ENCODE peak calls at places on chromosome 4, in six cellular contexts. L is mucosa of descending colon; E is CD8-positive, alpha-beta T cell; Q is esophagus squamous epithelium; N is right atrium auricular region; M is psoas muscle. Z is an unnamed sample.

GRCh38 chr4:127747883-127748282 is 17.7 kb downstream of the SLC25A31 start:
- DNase-seq in L (no peak), E (no peak), Q (no peak), N (no peak), M (no peak), Z (no peak)

GRCh38 chr4:55123791-55124190 is 1.6 kb downstream of the KDR start:
- DNase-seq in L (no peak), E (no peak), Q (no peak), N (no peak), M (no peak), Z (no peak)

GRCh38 chr4:37685211-37685725 is 908 bp downstream of the RELL1 start:
- DNase-seq in L (no peak), E (peak; percentile 30), Q (no peak), N (no peak), M (no peak), Z (no peak)

GRCh38 chr4:173990126-173990878 is 293.2 kb downstream of the FBXO8 start:
- DNase-seq in L (no peak), E (no peak), Q (no peak), N (no peak), M (no peak), Z (no peak)

GRCh38 chr4:188455353-188455752 is 316.1 kb downstream of the TRIML1 start:
- DNase-seq in L (no peak), E (no peak), Q (no peak), N (no peak), M (no peak), Z (no peak)

GRCh38 chr4:54586343-54586953 is 71.3 kb upstream of the KIT start:
- DNase-seq in L (peak; percentile 50), E (no peak), Q (no peak), N (no peak), M (no peak), Z (no peak)

GRCh38 chr4:23890369-23891063 is 669 bp upstream of the PPARGC1A start:
- DNase-seq in L (no peak), E (no peak), Q (no peak), N (no peak), M (no peak), Z (no peak)

GRCh38 chr4:122716825-122717448 is 15.6 kb upstream of the BBS12 start:
- DNase-seq in L (peak; percentile 67), E (peak; percentile 57), Q (no peak), N (peak; percentile 73), M (peak; percentile 46), Z (no peak)

GRCh38 chr4:7017446-7018048 is 25.6 kb upstream of the TADA2B start:
- DNase-seq in L (no peak), E (no peak), Q (no peak), N (no peak), M (no peak), Z (no peak)

GRCh38 chr4:56181140-56181950 is 205.9 kb downstream of the AASDH start:
- DNase-seq in L (no peak), E (no peak), Q (no peak), N (no peak), M (no peak), Z (no peak)

GRCh38 chr4:151968643-151969042 is 207.8 kb upstream of the GATB start:
- DNase-seq in L (no peak), E (no peak), Q (no peak), N (no peak), M (no peak), Z (no peak)

GRCh38 chr4:146192060-146192459 is 16.5 kb downstream of the LSM6 start:
- DNase-seq in L (peak; percentile 25), E (no peak), Q (no peak), N (no peak), M (no peak), Z (no peak)
- H3K36me3 ChIP-seq in L (no peaks in the 10 kb centered on the region), E (peaks cover 23% of the 10 kb centered on the region), Q (no peaks in the 10 kb centered on the region), N (peaks cover 36% of the 10 kb centered on the region), M (peaks cover 10% of the 10 kb centered on the region), Z (peaks cover 9% of the 10 kb centered on the region)

GRCh38 chr4:168585168-168586091 is 88.6 kb downstream of the PALLD start:
- DNase-seq in L (peak; percentile 80), E (no peak), Q (no peak), N (peak; percentile 90), M (peak; percentile 80), Z (peak; percentile 88)
- H3K4me1 ChIP-seq in L (no peaks in the 10 kb centered on the region), E (no peaks in the 10 kb centered on the region), Q (peaks cover 29% of the 10 kb centered on the region), N (peaks cover 41% of the 10 kb centered on the region), M (peaks cover 18% of the 10 kb centered on the region), Z (no peaks in the 10 kb centered on the region)

GRCh38 chr4:85658766-85659439 is 184.0 kb downstream of the ARHGAP24 start:
- DNase-seq in L (no peak), E (no peak), Q (no peak), N (no peak), M (no peak), Z (no peak)
- TF ChIP-seq CTCF in L (no peak), E (no peak), Q (no peak), N (peak; percentile 28), M (no peak), Z (no peak)

DNA sequence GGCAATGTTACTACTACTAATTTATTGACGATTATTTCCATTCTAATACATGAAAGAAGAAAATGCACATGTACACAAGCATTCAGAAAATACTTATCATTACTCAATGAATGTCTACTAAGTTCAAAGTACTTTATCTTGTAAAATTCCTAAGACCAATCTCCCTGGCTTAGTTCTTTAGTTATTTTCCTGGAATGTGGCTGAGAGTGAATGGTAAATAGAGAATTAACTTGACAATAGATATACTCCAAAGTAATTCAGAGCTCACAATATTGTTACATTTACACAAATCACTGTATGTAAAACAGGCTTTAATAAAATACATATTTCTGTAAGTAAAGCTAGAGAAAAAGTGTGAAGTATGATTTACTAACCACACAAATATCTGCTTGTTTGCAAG is 79.7 kb downstream of the PDS5A start:
- DNase-seq in L (no peak), E (no peak), Q (no peak), N (no peak), M (no peak), Z (no peak)
- H3K36me3 ChIP-seq in L (peaks cover 9% of the 10 kb centered on the region), E (peaks cover 40% of the 10 kb centered on the region), Q (peaks cover 4% of the 10 kb centered on the region), N (peaks cover 70% of the 10 kb centered on the region), M (peaks cover 7% of the 10 kb centered on the region), Z (peaks cover 4% of the 10 kb centered on the region)

DNA sequence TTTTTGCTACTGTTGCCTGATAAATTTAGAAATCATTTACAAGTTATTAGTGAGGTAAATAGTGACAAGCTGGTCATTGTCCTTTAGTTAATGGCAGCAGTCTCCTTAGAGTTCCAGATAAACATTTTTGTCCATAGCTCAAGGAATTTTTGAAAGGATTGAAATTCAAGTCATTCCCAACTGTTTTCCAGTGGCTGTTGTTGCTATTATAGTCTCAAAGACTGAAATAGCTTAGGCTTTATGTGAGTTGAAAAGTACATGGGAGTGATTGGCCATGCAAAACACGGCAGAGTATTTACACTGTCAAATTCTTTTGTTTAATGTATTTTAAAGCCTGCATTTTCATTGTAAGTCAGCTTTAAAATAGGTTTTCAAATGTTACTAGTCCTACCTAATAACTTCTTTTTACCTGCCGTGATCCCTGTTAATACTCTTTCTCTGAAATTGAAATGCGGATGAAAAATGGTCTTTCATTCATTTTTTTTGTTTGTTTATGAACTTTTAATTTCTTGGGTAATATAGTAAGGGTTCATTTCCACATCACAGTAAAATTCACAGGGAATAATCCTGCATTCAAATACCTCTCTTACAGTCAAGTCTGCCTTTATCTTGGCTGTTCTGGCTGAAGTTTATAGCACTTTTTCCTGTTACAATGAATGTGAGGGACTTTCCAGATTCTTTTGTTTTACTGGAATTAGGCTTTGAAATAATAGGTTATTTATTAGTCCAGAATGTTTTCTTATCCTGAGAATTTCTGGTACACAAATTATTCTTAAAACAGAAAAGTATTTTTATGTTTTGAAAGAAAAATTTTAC is 85.1 kb downstream of the PDLIM5 start:
- DNase-seq in L (no peak), E (no peak), Q (no peak), N (no peak), M (no peak), Z (no peak)
- H3K4me1 ChIP-seq in L (peaks cover 11% of the 10 kb centered on the region), E (no peaks in the 10 kb centered on the region), Q (peaks cover 38% of the 10 kb centered on the region), N (peaks cover 74% of the 10 kb centered on the region), M (peaks cover 91% of the 10 kb centered on the region), Z (peaks cover 19% of the 10 kb centered on the region)

DNA sequence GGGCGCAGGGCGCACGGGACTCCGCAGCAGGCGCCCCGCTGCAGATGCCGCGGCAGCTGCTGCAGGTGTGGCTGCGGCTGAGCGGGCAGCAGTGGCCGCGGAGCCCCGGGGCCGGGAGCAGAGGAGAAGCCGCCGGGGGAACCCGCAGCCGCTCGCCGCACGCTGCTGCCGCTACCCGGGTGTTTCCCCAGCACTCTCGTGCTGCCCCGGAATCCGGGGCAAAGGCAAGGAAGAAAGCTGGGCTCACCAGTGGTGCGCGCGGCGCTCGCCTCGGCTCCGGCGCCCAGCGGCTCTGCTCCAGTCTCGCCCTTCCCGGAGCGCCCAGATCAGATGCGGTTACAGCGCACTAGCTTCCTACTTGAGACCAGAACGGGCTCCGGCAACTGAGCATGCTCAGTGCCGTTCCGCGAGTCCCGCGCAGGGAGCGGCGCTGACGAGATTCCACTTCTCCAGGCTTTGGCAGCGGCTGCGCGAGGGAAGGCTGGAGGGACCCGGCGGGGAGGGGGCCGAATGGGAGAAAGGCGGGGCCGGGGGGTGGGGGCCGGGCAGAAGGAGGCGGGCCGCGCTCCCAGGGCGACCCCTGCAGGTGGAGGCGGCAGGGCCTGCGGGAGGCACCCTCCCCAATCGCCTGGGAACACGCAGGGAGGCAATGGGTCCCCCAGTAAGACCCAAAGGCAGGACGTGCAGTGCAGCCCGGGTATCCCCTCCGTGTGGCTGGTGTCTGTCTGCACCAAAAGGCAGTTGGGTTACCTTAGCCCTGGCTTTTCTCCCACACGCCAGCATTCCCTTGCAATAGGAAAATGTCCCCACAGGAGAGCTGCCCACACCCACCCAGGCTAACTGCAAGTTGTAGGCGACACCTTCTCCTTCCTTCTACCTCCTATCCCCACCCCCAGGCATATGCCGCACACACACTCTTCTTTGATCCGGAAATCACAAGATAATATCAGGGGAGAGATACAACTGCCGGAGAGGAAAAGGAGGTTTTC is at the start of gene APBB2:
- DNase-seq in L (peak; percentile 96), E (no peak), Q (peak; percentile 27), N (peak; percentile 93), M (peak; percentile 94), Z (peak; percentile 98)
- TF ChIP-seq CTCF in L (peak; percentile 41), E (no peak), Q (peak; percentile 54), N (peak; percentile 94), M (peak; percentile 84), Z (peak; percentile 78)

GRCh38 chr4:99879458-99879857 is 14.8 kb downstream of the LAMTOR3 start:
- DNase-seq in L (no peak), E (no peak), Q (no peak), N (no peak), M (no peak), Z (no peak)
- H3K36me3 ChIP-seq in L (no peaks in the 10 kb centered on the region), E (peaks cover 20% of the 10 kb centered on the region), Q (no peaks in the 10 kb centered on the region), N (peaks cover 55% of the 10 kb centered on the region), M (peaks cover 8% of the 10 kb centered on the region), Z (peaks cover 13% of the 10 kb centered on the region)